ENCODE peak calls at places on chromosomes 12 and 14, in six cellular contexts. C, O, D, V, B and Q are unnamed samples.

GRCh38 chr14:32109676-32110075 is 32.6 kb downstream of the ARHGAP5 start:
- DNase-seq in D (peak), B (no peak), O (peak), C (no peak), V (no peak), Q (no peak)

GRCh38 chr12:29455087-29455486 is 42.4 kb downstream of the OVCH1 start:
- DNase-seq in C (no peak), O (no peak), D (no peak), V (no peak), B (no peak), Q (no peak)

GRCh38 chr12:78671295-78671694 is 193.3 kb upstream of the SYT1 start:
- DNase-seq in V (no peak), C (no peak), O (no peak), B (no peak), D (peak), Q (no peak)

GRCh38 chr14:75101491-75101890 is 25.4 kb downstream of the NEK9 start:
- DNase-seq in O (no peak), D (no peak), B (no peak), V (no peak), C (no peak), Q (no peak)

GRCh38 chr12:130973109-130973508 is 19.4 kb downstream of the ADGRD1 start:
- DNase-seq in V (no peak), C (no peak), B (no peak), D (no peak), O (no peak), Q (no peak)

GRCh38 chr12:104724992-104725585 is 233.0 kb downstream of the SLC41A2 start:
- DNase-seq in V (no peak), C (no peak), O (no peak), B (no peak), D (no peak), Q (no peak)

GRCh38 chr14:24535737-24536136 is 27.7 kb upstream of the CMA1 start:
- DNase-seq in V (no peak), B (no peak), O (no peak), C (no peak), D (no peak), Q (no peak)

GRCh38 chr14:24141030-24141880 is at the start of gene EMC9:
- DNase-seq in D (peak), O (peak), C (peak), B (peak), V (peak), Q (peak)

GRCh38 chr14:54342806-54343205 is 54.0 kb upstream of the CDKN3 start:
- DNase-seq in B (no peak), V (no peak), O (no peak), D (no peak), C (no peak), Q (no peak)

GRCh38 chr14:97757491-97757890 is 960.3 kb downstream of the VRK1 start:
- DNase-seq in D (no peak), B (no peak), V (no peak), C (no peak), O (no peak), Q (no peak)

GRCh38 chr12:123233505-123234299 is 466 bp downstream of the MTRFR start:
- DNase-seq in C (no peak), D (no peak), O (no peak), V (no peak), B (no peak), Q (no peak)

GRCh38 chr12:112107728-112108447 is 695 bp downstream of the NAA25 start:
- DNase-seq in O (peak), C (no peak), B (no peak), D (no peak), V (no peak), Q (no peak)

GRCh38 chr12:70823182-70823976 is 97.2 kb downstream of the PTPRR start:
- DNase-seq in B (no peak), O (no peak), V (no peak), D (no peak), C (no peak), Q (no peak)